ENCODE peak calls at places on chromosomes 1 and 21, in four cellular contexts. One of them, this sample, is unnamed.

GRCh38 chr1:12565094-12565965 is 52.7 kb downstream of the DHRS3 start:
- DNase-seq in cardiac muscle cell: peak; percentile 52
- DNase-seq in tibial nerve: no peak
- DNase-seq in HCT116: no peak
- DNase-seq in this sample: no peak

GRCh38 chr1:218281285-218281684 is 3.8 kb upstream of the RRP15 start:
- DNase-seq in cardiac muscle cell: no peak
- DNase-seq in tibial nerve: no peak
- DNase-seq in HCT116: no peak
- DNase-seq in this sample: no peak

GRCh38 chr1:175731581-175731980 is 11.8 kb downstream of the TNR start:
- DNase-seq in cardiac muscle cell: no peak
- DNase-seq in tibial nerve: no peak
- DNase-seq in HCT116: no peak
- DNase-seq in this sample: no peak

GRCh38 chr1:221778125-221778524 is 36.2 kb upstream of the DUSP10 start:
- DNase-seq in cardiac muscle cell: no peak
- DNase-seq in tibial nerve: no peak
- DNase-seq in HCT116: no peak
- DNase-seq in this sample: no peak

GRCh38 chr21:37552496-37553399 is 186.2 kb downstream of the DYRK1A start:
- DNase-seq in cardiac muscle cell: no peak
- DNase-seq in tibial nerve: no peak
- DNase-seq in HCT116: no peak
- DNase-seq in this sample: no peak

GRCh38 chr21:38241029-38241740 is 15.6 kb upstream of the KCNJ15 start:
- DNase-seq in cardiac muscle cell: peak; percentile 72
- DNase-seq in tibial nerve: no peak
- DNase-seq in HCT116: no peak
- DNase-seq in this sample: no peak

GRCh38 chr21:39867198-39867650 is at the start of gene PCP4:
- DNase-seq in cardiac muscle cell: peak; percentile 10
- DNase-seq in tibial nerve: peak; percentile 53
- DNase-seq in HCT116: peak; percentile 27
- DNase-seq in this sample: peak; percentile 44

GRCh38 chr1:168321945-168322344 is 41.3 kb downstream of the TBX19 start:
- DNase-seq in cardiac muscle cell: peak; percentile 61
- DNase-seq in tibial nerve: no peak
- DNase-seq in HCT116: peak; percentile 27
- DNase-seq in this sample: peak; percentile 42

GRCh38 chr1:151547119-151547899 is 7.2 kb downstream of the TUFT1 start:
- DNase-seq in cardiac muscle cell: peak; percentile 95
- DNase-seq in tibial nerve: peak; percentile 22
- DNase-seq in HCT116: peak; percentile 35
- DNase-seq in this sample: peak; percentile 93

GRCh38 chr1:3137111-3138100 is 68.4 kb downstream of the PRDM16 start:
- DNase-seq in cardiac muscle cell: no peak
- DNase-seq in tibial nerve: no peak
- DNase-seq in HCT116: no peak
- DNase-seq in this sample: no peak

GRCh38 chr1:167713330-167714081 is 8.3 kb upstream of the MPZL1 start:
- DNase-seq in cardiac muscle cell: peak; percentile 42
- DNase-seq in tibial nerve: peak; percentile 21
- DNase-seq in HCT116: no peak
- DNase-seq in this sample: no peak

GRCh38 chr1:225873281-225873850 is 8.8 kb downstream of the TMEM63A start:
- DNase-seq in cardiac muscle cell: no peak
- DNase-seq in tibial nerve: no peak
- DNase-seq in HCT116: no peak
- DNase-seq in this sample: no peak

GRCh38 chr1:162498442-162498785 is 796 bp downstream of the UHMK1 start:
- DNase-seq in cardiac muscle cell: no peak
- DNase-seq in tibial nerve: no peak
- DNase-seq in HCT116: no peak
- DNase-seq in this sample: no peak

GRCh38 chr1:40532844-40533424 is 1.5 kb downstream of the ZNF684 start:
- DNase-seq in cardiac muscle cell: peak; percentile 65
- DNase-seq in tibial nerve: peak; percentile 29
- DNase-seq in HCT116: peak; percentile 50
- DNase-seq in this sample: peak; percentile 57

GRCh38 chr1:228304225-228304624 is 96.4 kb downstream of the OBSCN start:
- DNase-seq in cardiac muscle cell: no peak
- DNase-seq in tibial nerve: no peak
- DNase-seq in HCT116: no peak
- DNase-seq in this sample: no peak

GRCh38 chr21:40425981-40426380 is 421.0 kb downstream of the DSCAM start:
- DNase-seq in cardiac muscle cell: no peak
- DNase-seq in tibial nerve: no peak
- DNase-seq in HCT116: no peak
- DNase-seq in this sample: no peak

GRCh38 chr1:50333595-50333974 is 89.7 kb downstream of the DMRTA2 start:
- DNase-seq in cardiac muscle cell: peak; percentile 55
- DNase-seq in tibial nerve: no peak
- DNase-seq in HCT116: no peak
- DNase-seq in this sample: peak; percentile 27

GRCh38 chr1:89873757-89874156 is 52.9 kb downstream of the LRRC8D start:
- DNase-seq in cardiac muscle cell: peak; percentile 91
- DNase-seq in tibial nerve: no peak
- DNase-seq in HCT116: no peak
- DNase-seq in this sample: peak; percentile 24

GRCh38 chr1:245693116-245693515 is 538.3 kb downstream of the KIF26B start:
- DNase-seq in cardiac muscle cell: no peak
- DNase-seq in tibial nerve: no peak
- DNase-seq in HCT116: no peak
- DNase-seq in this sample: no peak

GRCh38 chr1:32334274-32334861 is 1.7 kb downstream of the MARCKSL1 start:
- DNase-seq in cardiac muscle cell: no peak
- DNase-seq in tibial nerve: no peak
- DNase-seq in HCT116: no peak
- DNase-seq in this sample: no peak

GRCh38 chr1:36542962-36543515 is 60.3 kb upstream of the CSF3R start:
- DNase-seq in cardiac muscle cell: no peak
- DNase-seq in tibial nerve: no peak
- DNase-seq in HCT116: no peak
- DNase-seq in this sample: no peak

GRCh38 chr1:44235794-44236193 is 22.5 kb downstream of the DMAP1 start:
- DNase-seq in cardiac muscle cell: no peak
- DNase-seq in tibial nerve: no peak
- DNase-seq in HCT116: no peak
- DNase-seq in this sample: no peak

GRCh38 chr21:40120944-40121575 is 253.8 kb downstream of the PCP4 start:
- DNase-seq in cardiac muscle cell: peak; percentile 4
- DNase-seq in tibial nerve: no peak
- DNase-seq in HCT116: no peak
- DNase-seq in this sample: no peak

GRCh38 chr1:41240806-41241747 is 1.0 kb downstream of the SCMH1 start:
- DNase-seq in cardiac muscle cell: peak; percentile 54
- DNase-seq in tibial nerve: peak; percentile 19
- DNase-seq in HCT116: no peak
- DNase-seq in this sample: peak; percentile 46

GRCh38 chr1:164589408-164589807 is 30.4 kb downstream of the PBX1 start:
- DNase-seq in cardiac muscle cell: no peak
- DNase-seq in tibial nerve: no peak
- DNase-seq in HCT116: no peak
- DNase-seq in this sample: no peak

GRCh38 chr1:19774180-19774785 is 25.4 kb downstream of the TMCO4 start:
- DNase-seq in cardiac muscle cell: no peak
- DNase-seq in tibial nerve: no peak
- DNase-seq in HCT116: no peak
- DNase-seq in this sample: no peak

GRCh38 chr21:46078322-46078981 is 19.5 kb upstream of the COL6A2 start:
- DNase-seq in cardiac muscle cell: no peak
- DNase-seq in tibial nerve: peak; percentile 10
- DNase-seq in HCT116: no peak
- DNase-seq in this sample: no peak

GRCh38 chr1:69737527-69738176 is 169.9 kb downstream of the LRRC7 start:
- DNase-seq in cardiac muscle cell: peak; percentile 89
- DNase-seq in tibial nerve: peak; percentile 45
- DNase-seq in HCT116: peak; percentile 61
- DNase-seq in this sample: peak; percentile 17

GRCh38 chr1:15188145-15188544 is 34.6 kb downstream of the TMEM51 start:
- DNase-seq in cardiac muscle cell: no peak
- DNase-seq in tibial nerve: no peak
- DNase-seq in HCT116: no peak
- DNase-seq in this sample: peak; percentile 34

GRCh38 chr1:58162952-58163550 is 383.5 kb downstream of the OMA1 start:
- DNase-seq in cardiac muscle cell: peak; percentile 73
- DNase-seq in tibial nerve: peak; percentile 54
- DNase-seq in HCT116: peak; percentile 47
- DNase-seq in this sample: peak; percentile 28

GRCh38 chr1:67735806-67736627 is 51.0 kb downstream of the GADD45A start:
- DNase-seq in cardiac muscle cell: peak; percentile 97
- DNase-seq in tibial nerve: peak; percentile 64
- DNase-seq in HCT116: peak; percentile 45
- DNase-seq in this sample: peak; percentile 76

GRCh38 chr1:25642710-25643109 is 26.1 kb downstream of the MAN1C1 start:
- DNase-seq in cardiac muscle cell: peak; percentile 81
- DNase-seq in tibial nerve: no peak
- DNase-seq in HCT116: no peak
- DNase-seq in this sample: no peak

GRCh38 chr1:8094481-8095241 is 68.6 kb upstream of the ERRFI1 start:
- DNase-seq in cardiac muscle cell: peak; percentile 74
- DNase-seq in tibial nerve: no peak
- DNase-seq in HCT116: no peak
- DNase-seq in this sample: peak; percentile 63

GRCh38 chr1:240027059-240027462 is 64.6 kb upstream of the FMN2 start:
- DNase-seq in cardiac muscle cell: peak; percentile 55
- DNase-seq in tibial nerve: peak; percentile 9
- DNase-seq in HCT116: no peak
- DNase-seq in this sample: peak; percentile 66

GRCh38 chr1:47765742-47766485 is 231.3 kb downstream of the TRABD2B start:
- DNase-seq in cardiac muscle cell: no peak
- DNase-seq in tibial nerve: no peak
- DNase-seq in HCT116: no peak
- DNase-seq in this sample: no peak

GRCh38 chr21:27425172-27425571 is 458.3 kb upstream of the ADAMTS5 start:
- DNase-seq in cardiac muscle cell: peak; percentile 51
- DNase-seq in tibial nerve: no peak
- DNase-seq in HCT116: no peak
- DNase-seq in this sample: no peak

GRCh38 chr1:28509705-28510349 is 4.0 kb downstream of the RCC1 start:
- DNase-seq in cardiac muscle cell: peak; percentile 46
- DNase-seq in tibial nerve: no peak
- DNase-seq in HCT116: no peak
- DNase-seq in this sample: no peak
- H3K27ac ChIP-seq in cardiac muscle cell: peak overlapping the region; percentile 97
- H3K27ac ChIP-seq in tibial nerve: no peak overlapping the region
- H3K27ac ChIP-seq in HCT116: peak overlapping the region; percentile 97
- H3K27ac ChIP-seq in this sample: peak overlapping the region; percentile 97

GRCh38 chr1:17098440-17099317 is 20.6 kb downstream of the PADI2 start:
- DNase-seq in cardiac muscle cell: peak; percentile 17
- DNase-seq in tibial nerve: no peak
- DNase-seq in HCT116: no peak
- DNase-seq in this sample: no peak
- TF ChIP-seq CTCF in cardiac muscle cell: no peak
- TF ChIP-seq CTCF in tibial nerve: no peak
- TF ChIP-seq CTCF in HCT116: no peak
- TF ChIP-seq CTCF in this sample: no peak

GRCh38 chr1:93661829-93662474 is 19.7 kb downstream of the BCAR3 start:
- DNase-seq in cardiac muscle cell: peak; percentile 84
- DNase-seq in tibial nerve: no peak
- DNase-seq in HCT116: no peak
- DNase-seq in this sample: peak; percentile 47
- H3K27ac ChIP-seq in cardiac muscle cell: no peak overlapping the region
- H3K27ac ChIP-seq in tibial nerve: no peak overlapping the region
- H3K27ac ChIP-seq in HCT116: peak overlapping the region; percentile 58
- H3K27ac ChIP-seq in this sample: peak overlapping the region; percentile 66

DNA sequence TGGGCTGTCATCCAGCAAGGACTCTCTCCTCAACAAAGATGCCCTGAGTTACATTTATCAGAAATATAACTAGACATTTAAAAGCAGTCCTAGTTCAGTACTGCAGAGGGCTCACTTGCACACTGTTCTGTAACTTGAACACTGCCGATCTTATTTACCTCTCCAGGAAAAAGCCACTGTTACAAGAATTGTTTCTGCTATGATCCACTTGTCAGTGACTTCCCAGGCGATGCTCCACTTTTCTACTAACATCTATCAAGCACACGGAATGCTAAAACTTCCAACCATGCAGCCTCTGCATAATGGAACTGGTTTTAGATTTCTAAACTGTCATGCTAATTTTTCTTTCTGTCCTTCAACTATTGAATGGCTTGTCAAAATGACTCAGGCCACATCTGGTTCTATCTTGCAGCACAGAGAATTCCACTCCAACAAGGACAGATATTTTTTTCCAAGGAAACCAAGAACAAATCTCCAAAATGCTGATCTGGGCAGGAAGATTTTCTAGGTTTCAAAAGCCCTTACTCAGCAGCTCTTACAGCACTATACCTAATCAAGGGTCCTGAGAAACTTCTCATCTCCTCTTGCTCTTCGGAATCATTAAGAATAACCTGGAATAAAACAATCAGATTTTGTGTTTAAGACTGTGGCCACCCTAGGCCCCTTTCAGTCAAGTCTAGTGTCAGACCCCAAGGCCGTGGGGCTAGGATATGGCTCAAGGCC is 9.9 kb downstream of the SEC16B start:
- DNase-seq in cardiac muscle cell: peak; percentile 45
- DNase-seq in tibial nerve: no peak
- DNase-seq in HCT116: no peak
- DNase-seq in this sample: peak; percentile 54
- TF ChIP-seq CTCF in cardiac muscle cell: peak; percentile 40
- TF ChIP-seq CTCF in tibial nerve: no peak
- TF ChIP-seq CTCF in HCT116: peak; percentile 28
- TF ChIP-seq CTCF in this sample: peak; percentile 48

GRCh38 chr21:33968082-33968997 is 52.7 kb upstream of the ATP5PO start:
- DNase-seq in cardiac muscle cell: peak; percentile 63
- DNase-seq in tibial nerve: no peak
- DNase-seq in HCT116: no peak
- DNase-seq in this sample: peak; percentile 75
- H3K27ac ChIP-seq in cardiac muscle cell: peak overlapping the region; percentile 85
- H3K27ac ChIP-seq in tibial nerve: no peak overlapping the region
- H3K27ac ChIP-seq in HCT116: no peak overlapping the region
- H3K27ac ChIP-seq in this sample: peak overlapping the region; percentile 46

GRCh38 chr21:34700605-34701004 is 31.8 kb downstream of the CLIC6 start:
- DNase-seq in cardiac muscle cell: no peak
- DNase-seq in tibial nerve: no peak
- DNase-seq in HCT116: no peak
- DNase-seq in this sample: no peak

GRCh38 chr21:34704119-34704518 is 35.3 kb downstream of the CLIC6 start:
- DNase-seq in cardiac muscle cell: peak; percentile 52
- DNase-seq in tibial nerve: peak; percentile 38
- DNase-seq in HCT116: no peak
- DNase-seq in this sample: no peak

GRCh38 chr21:34703566-34703965 is 34.8 kb downstream of the CLIC6 start:
- DNase-seq in cardiac muscle cell: no peak
- DNase-seq in tibial nerve: no peak
- DNase-seq in HCT116: no peak
- DNase-seq in this sample: no peak

GRCh38 chr21:34701726-34702125 is 32.9 kb downstream of the CLIC6 start:
- DNase-seq in cardiac muscle cell: no peak
- DNase-seq in tibial nerve: no peak
- DNase-seq in HCT116: no peak
- DNase-seq in this sample: no peak

GRCh38 chr21:34702341-34702807 is 33.6 kb downstream of the CLIC6 start:
- DNase-seq in cardiac muscle cell: peak; percentile 86
- DNase-seq in tibial nerve: peak; percentile 45
- DNase-seq in HCT116: no peak
- DNase-seq in this sample: peak; percentile 60
- TF ChIP-seq CTCF in cardiac muscle cell: no peak
- TF ChIP-seq CTCF in tibial nerve: no peak
- TF ChIP-seq CTCF in HCT116: no peak
- TF ChIP-seq CTCF in this sample: no peak

GRCh38 chr1:98314591-98314990 is 346.9 kb upstream of the SNX7 start:
- DNase-seq in cardiac muscle cell: no peak
- DNase-seq in tibial nerve: no peak
- DNase-seq in HCT116: no peak
- DNase-seq in this sample: no peak
- H3K27ac ChIP-seq in cardiac muscle cell: no peak overlapping the region
- H3K27ac ChIP-seq in tibial nerve: no peak overlapping the region
- H3K27ac ChIP-seq in HCT116: no peak overlapping the region
- H3K27ac ChIP-seq in this sample: no peak overlapping the region